ENCODE peak calls at places on chromosomes 11 and 22, in nine cellular contexts. D, H, B, K, Q, X, P, E and F are unnamed samples.

GRCh38 chr22:41471606-41472005 is 2.7 kb downstream of the ACO2 start:
- DNase-seq in D (no peak), H (no peak), B (no peak), K (no peak), Q (no peak), X (no peak), P (no peak), E (no peak), F (no peak)

GRCh38 chr11:116082256-116082655 is 578.0 kb upstream of the CADM1 start:
- DNase-seq in D (no peak), H (no peak), B (no peak), K (no peak), Q (no peak), X (no peak), P (no peak), E (no peak), F (no peak)

GRCh38 chr11:32893947-32894827 is 1.6 kb downstream of the QSER1 start:
- DNase-seq in D (peak), H (peak), B (peak), K (peak), Q (peak), X (peak), P (peak), E (peak), F (no peak)

GRCh38 chr11:77309401-77310085 is 8.1 kb upstream of the GDPD4 start:
- DNase-seq in D (no peak), H (no peak), B (no peak), K (no peak), Q (no peak), X (no peak), P (no peak), E (no peak), F (no peak)

GRCh38 chr11:77710358-77710757 is 72.8 kb upstream of the CLNS1A start:
- DNase-seq in D (no peak), H (peak), B (no peak), K (no peak), Q (peak), X (no peak), P (no peak), E (peak), F (no peak)

GRCh38 chr11:214083-214482 is 6.6 kb downstream of the RIC8A start:
- DNase-seq in D (no peak), H (no peak), B (peak), K (no peak), Q (no peak), X (no peak), P (no peak), E (no peak), F (no peak)

GRCh38 chr22:47786650-47787290 is 1024.3 kb downstream of the TBC1D22A start:
- DNase-seq in D (no peak), H (no peak), B (no peak), K (no peak), Q (no peak), X (no peak), P (no peak), E (no peak), F (no peak)

GRCh38 chr22:49303781-49304461 is 523.8 kb downstream of the BRD1 start:
- DNase-seq in D (no peak), H (no peak), B (no peak), K (no peak), Q (no peak), X (no peak), P (peak), E (no peak), F (peak)

GRCh38 chr11:113873241-113873626 is 2.1 kb downstream of the USP28 start:
- DNase-seq in D (no peak), H (peak), B (no peak), K (no peak), Q (no peak), X (no peak), P (no peak), E (peak), F (no peak)

GRCh38 chr11:118129475-118130196 is 23.0 kb downstream of the SCN4B start:
- DNase-seq in D (no peak), H (no peak), B (no peak), K (no peak), Q (no peak), X (no peak), P (no peak), E (no peak), F (no peak)

GRCh38 chr11:78469905-78470304 is 52.3 kb upstream of the GAB2 start:
- DNase-seq in D (no peak), H (no peak), B (no peak), K (no peak), Q (no peak), X (no peak), P (no peak), E (peak), F (no peak)

GRCh38 chr11:122931510-122931909 is 49.0 kb downstream of the JHY start:
- DNase-seq in D (no peak), H (no peak), B (no peak), K (no peak), Q (no peak), X (no peak), P (no peak), E (no peak), F (no peak)

GRCh38 chr11:121249039-121249663 is 43.4 kb upstream of the SC5D start:
- DNase-seq in D (peak), H (peak), B (no peak), K (no peak), Q (peak), X (peak), P (no peak), E (peak), F (no peak)

GRCh38 chr11:64553554-64554201 is 37.3 kb upstream of the SLC22A12 start:
- DNase-seq in D (peak), H (peak), B (peak), K (no peak), Q (peak), X (peak), P (peak), E (peak), F (no peak)

GRCh38 chr11:69156673-69157155 is 979 bp downstream of the SMIM38 start:
- DNase-seq in D (peak), H (peak), B (no peak), K (no peak), Q (no peak), X (no peak), P (no peak), E (no peak), F (no peak)

GRCh38 chr22:18032455-18033101 is 8.2 kb upstream of the MICAL3 start:
- DNase-seq in D (no peak), H (peak), B (peak), K (no peak), Q (peak), X (no peak), P (no peak), E (no peak), F (no peak)

GRCh38 chr11:118679483-118679882 is at the start of gene TREH:
- DNase-seq in D (no peak), H (no peak), B (no peak), K (no peak), Q (no peak), X (no peak), P (peak), E (no peak), F (no peak)

GRCh38 chr11:100923555-100923954 is 206.1 kb downstream of the PGR start:
- DNase-seq in D (no peak), H (peak), B (no peak), K (no peak), Q (peak), X (no peak), P (no peak), E (no peak), F (no peak)

GRCh38 chr22:37865510-37865909 is 16.3 kb downstream of the EIF3L start:
- DNase-seq in D (no peak), H (no peak), B (no peak), K (no peak), Q (no peak), X (no peak), P (no peak), E (no peak), F (no peak)

GRCh38 chr11:65446446-65447277 is 24.1 kb downstream of the NEAT1 start:
- DNase-seq in D (no peak), H (peak), B (peak), K (peak), Q (peak), X (no peak), P (no peak), E (peak), F (peak)

GRCh38 chr22:49547751-49548239 is 279.9 kb downstream of the BRD1 start:
- DNase-seq in D (no peak), H (no peak), B (no peak), K (no peak), Q (no peak), X (no peak), P (no peak), E (no peak), F (peak)

GRCh38 chr11:77197626-77198320 is 69.7 kb downstream of the MYO7A start:
- DNase-seq in D (no peak), H (no peak), B (no peak), K (no peak), Q (no peak), X (no peak), P (no peak), E (no peak), F (peak)

GRCh38 chr22:24498826-24499225 is 3.7 kb downstream of the UPB1 start:
- DNase-seq in D (no peak), H (no peak), B (no peak), K (no peak), Q (no peak), X (no peak), P (no peak), E (no peak), F (no peak)

GRCh38 chr11:117697319-117697718 is 99.7 kb downstream of the DSCAML1 start:
- DNase-seq in D (no peak), H (no peak), B (no peak), K (no peak), Q (no peak), X (no peak), P (no peak), E (no peak), F (no peak)

GRCh38 chr11:110878513-110878912 is 166.3 kb upstream of the ARHGAP20 start:
- DNase-seq in D (no peak), H (peak), B (no peak), K (no peak), Q (no peak), X (no peak), P (no peak), E (peak), F (no peak)

GRCh38 chr11:75562048-75562835 is at the start of gene SERPINH1:
- DNase-seq in D (peak), H (peak), B (peak), K (no peak), Q (peak), X (peak), P (peak), E (peak), F (peak)

GRCh38 chr11:80724366-80724765 is 1283.5 kb upstream of the TENM4 start:
- DNase-seq in D (no peak), H (no peak), B (no peak), K (no peak), Q (no peak), X (no peak), P (no peak), E (no peak), F (no peak)

GRCh38 chr22:21009638-21010425 is 5.1 kb upstream of the P2RX6 start:
- DNase-seq in D (peak), H (peak), B (no peak), K (no peak), Q (peak), X (no peak), P (peak), E (peak), F (no peak)

GRCh38 chr11:48006301-48006992 is 26.1 kb downstream of the PTPRJ start:
- DNase-seq in D (no peak), H (peak), B (peak), K (peak), Q (peak), X (no peak), P (no peak), E (peak), F (peak)

GRCh38 chr11:48087974-48088681 is 107.8 kb downstream of the PTPRJ start:
- DNase-seq in D (no peak), H (no peak), B (no peak), K (no peak), Q (no peak), X (no peak), P (peak), E (peak), F (peak)

GRCh38 chr11:15971215-15971546 is 385.2 kb downstream of the SOX6 start:
- DNase-seq in D (no peak), H (no peak), B (no peak), K (no peak), Q (no peak), X (no peak), P (no peak), E (no peak), F (no peak)

GRCh38 chr22:46714550-46714949 is 23.5 kb downstream of the CERK start:
- DNase-seq in D (no peak), H (peak), B (no peak), K (no peak), Q (no peak), X (no peak), P (no peak), E (peak), F (no peak)

GRCh38 chr11:128689946-128690745 is 3.7 kb upstream of the FLI1 start:
- DNase-seq in D (no peak), H (peak), B (no peak), K (no peak), Q (no peak), X (no peak), P (no peak), E (no peak), F (no peak)

DNA sequence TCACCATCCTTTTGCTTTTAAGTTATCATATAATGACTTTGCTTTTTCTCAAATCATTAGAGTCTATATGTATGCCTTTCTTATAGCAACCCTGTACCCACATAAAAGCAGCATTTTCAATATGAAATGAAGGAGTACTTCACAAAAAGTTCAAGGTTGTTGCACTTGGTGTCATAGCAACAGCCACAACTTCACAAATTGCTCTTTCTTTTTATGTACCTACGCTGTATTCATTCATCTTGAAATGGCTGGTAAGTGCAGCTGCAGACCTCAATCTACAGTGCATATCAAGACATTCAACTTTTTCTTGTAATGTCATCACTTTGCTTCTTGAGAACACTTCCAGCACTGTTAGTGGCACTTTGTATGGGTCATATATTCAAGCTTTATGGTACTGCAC is 18.6 kb downstream of the CWC15 start:
- DNase-seq in D (no peak), H (no peak), B (no peak), K (no peak), Q (no peak), X (no peak), P (no peak), E (no peak), F (no peak)
- H3K4me3 ChIP-seq in D (no peak), H (no peak), B (no peak), K (no peak), Q (no peak), X (no peak), P (no peak), E (no peak), F (no peak)

DNA sequence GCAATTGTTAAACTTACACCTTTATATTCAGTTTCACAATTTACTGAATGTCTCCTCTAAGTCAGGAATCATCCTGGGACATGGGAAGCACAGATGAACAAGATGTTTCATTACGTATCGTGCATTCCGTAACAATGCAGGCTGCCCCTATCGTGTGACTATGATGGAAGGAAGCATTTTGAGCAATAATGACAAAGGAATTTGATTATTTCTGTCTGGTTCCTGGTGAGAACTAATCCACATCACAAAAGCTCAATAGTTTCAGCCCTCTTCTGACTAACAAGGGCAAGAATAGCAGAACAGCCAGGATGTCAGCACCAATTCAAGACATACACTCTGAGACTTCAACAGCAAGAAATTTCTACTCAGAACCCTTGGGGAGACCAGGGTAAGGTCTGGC is 14.5 kb downstream of the PISD start:
- DNase-seq in D (no peak), H (peak), B (no peak), K (peak), Q (no peak), X (no peak), P (no peak), E (peak), F (no peak)
- TF ChIP-seq CTCF in D (no peak), H (no peak), B (no peak), K (no peak), Q (no peak), X (no peak), P (no peak), E (no peak), F (no peak)

GRCh38 chr11:67996051-67996450 is 7.8 kb downstream of the UNC93B1 start:
- DNase-seq in D (no peak), H (no peak), B (no peak), K (no peak), Q (no peak), X (no peak), P (no peak), E (no peak), F (no peak)

GRCh38 chr11:67997460-67997921 is 6.4 kb downstream of the UNC93B1 start:
- DNase-seq in D (no peak), H (no peak), B (no peak), K (no peak), Q (no peak), X (no peak), P (no peak), E (no peak), F (no peak)

GRCh38 chr11:67998150-67999045 is 5.5 kb downstream of the UNC93B1 start:
- DNase-seq in D (no peak), H (no peak), B (no peak), K (no peak), Q (no peak), X (no peak), P (no peak), E (no peak), F (no peak)

GRCh38 chr11:67999201-67999629 is 4.7 kb downstream of the UNC93B1 start:
- DNase-seq in D (no peak), H (no peak), B (no peak), K (no peak), Q (no peak), X (no peak), P (no peak), E (no peak), F (no peak)

GRCh38 chr11:67996622-67997459 is 7.1 kb downstream of the UNC93B1 start:
- DNase-seq in D (peak), H (peak), B (no peak), K (no peak), Q (peak), X (no peak), P (peak), E (peak), F (no peak)
- H3K4me3 ChIP-seq in D (no peak), H (no peak), B (no peak), K (no peak), Q (no peak), X (no peak), P (peak), E (no peak), F (no peak)

GRCh38 chr11:44952082-44952481 is 1.4 kb upstream of the TP53I11 start:
- DNase-seq in D (no peak), H (no peak), B (no peak), K (no peak), Q (no peak), X (no peak), P (peak), E (no peak), F (no peak)

GRCh38 chr11:44950036-44950624 is 553 bp downstream of the TP53I11 start:
- DNase-seq in D (peak), H (no peak), B (no peak), K (no peak), Q (no peak), X (no peak), P (peak), E (peak), F (no peak)

GRCh38 chr11:44952500-44953260 is 2.0 kb upstream of the TP53I11 start:
- DNase-seq in D (no peak), H (no peak), B (no peak), K (no peak), Q (no peak), X (no peak), P (no peak), E (no peak), F (no peak)

GRCh38 chr11:44949160-44950035 is 1.3 kb downstream of the TP53I11 start:
- DNase-seq in D (no peak), H (peak), B (no peak), K (no peak), Q (peak), X (peak), P (peak), E (peak), F (no peak)

DNA sequence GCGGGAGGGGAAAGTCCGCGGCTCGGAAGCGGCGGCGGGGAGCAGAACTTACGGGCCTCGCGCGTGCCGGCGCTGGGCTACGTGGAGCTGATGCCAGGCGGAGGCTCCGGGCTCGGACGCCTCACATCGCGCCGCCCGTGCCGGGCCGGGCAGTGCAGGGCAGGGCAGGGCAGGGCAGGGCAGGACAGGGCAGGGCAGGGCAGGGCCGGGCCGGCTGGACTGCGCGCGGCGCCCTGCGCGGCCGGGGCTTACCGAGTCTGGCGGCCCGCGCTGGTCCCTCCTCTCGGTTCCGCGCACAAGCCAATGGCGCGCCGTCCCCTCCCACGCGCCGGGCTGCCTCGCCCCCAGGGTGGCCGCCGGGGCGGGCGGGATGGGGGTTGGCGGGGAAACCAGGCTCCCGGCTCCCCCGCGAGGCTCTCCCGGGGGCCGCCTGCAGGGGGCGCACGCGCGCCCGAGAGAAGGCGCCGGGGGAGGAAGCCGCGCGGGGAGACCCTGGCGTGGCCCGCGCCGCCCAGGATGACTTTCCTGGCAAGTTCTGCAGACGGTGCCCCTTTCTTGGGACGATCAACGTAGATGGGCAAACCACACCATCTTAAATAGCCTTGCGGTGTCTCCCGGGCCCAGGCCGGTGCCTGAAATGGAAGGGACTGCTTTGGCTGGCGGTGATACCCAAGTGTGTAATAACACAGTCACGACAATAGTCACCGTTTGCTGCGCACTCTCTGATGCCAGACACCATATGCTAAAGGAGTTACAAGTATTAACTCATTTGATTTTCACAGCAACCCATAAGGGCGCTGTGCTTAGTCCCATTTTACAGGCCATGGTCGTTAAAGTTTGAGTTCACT is at the start of gene TP53I11:
- DNase-seq in D (peak), H (peak), B (peak), K (no peak), Q (peak), X (peak), P (peak), E (peak), F (peak)
- TF ChIP-seq CTCF in D (no peak), H (peak), B (peak), K (peak), Q (peak), X (peak), P (peak), E (peak), F (peak)

DNA sequence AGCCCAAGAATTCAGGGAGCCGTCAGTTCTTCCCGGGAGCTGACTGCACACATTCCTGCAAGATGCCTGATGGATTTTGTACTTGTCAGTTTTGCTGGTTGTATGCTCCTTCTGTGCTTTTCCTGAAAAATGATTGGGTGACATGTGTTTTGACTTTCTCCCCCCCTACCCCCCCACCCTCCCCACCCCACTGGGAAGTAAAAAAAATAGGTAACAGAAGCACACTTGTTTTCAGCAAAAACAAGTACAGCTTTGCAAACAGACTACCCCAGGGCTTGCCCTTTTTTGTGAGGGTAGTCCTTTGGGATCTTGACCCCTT is 1.1 kb downstream of the PPFIA1 start:
- DNase-seq in D (no peak), H (no peak), B (no peak), K (no peak), Q (no peak), X (no peak), P (no peak), E (no peak), F (no peak)
- H3K4me3 ChIP-seq in D (peak), H (peak), B (peak), K (peak), Q (peak), X (peak), P (peak), E (peak), F (peak)